ENCODE peak calls at places on chromosome 12, in five cellular contexts. S is PC-3, I is dorsolateral prefrontal cortex, K is brain microvascular endothelial cell, O is osteoblast. D is an unnamed sample.

GRCh38 chr12:30999723-31000122 is 73.2 kb downstream of the TSPAN11 start:
- DNase-seq in S (no peak), I (no peak), K (no peak), O (peak; percentile 55), D (no peak)

GRCh38 chr12:2689879-2690278 is 104.9 kb upstream of the FKBP4 start:
- DNase-seq in S (no peak), I (no peak), K (no peak), O (peak; percentile 63), D (no peak)

GRCh38 chr12:97093187-97093683 is 186.2 kb downstream of the NEDD1 start:
- DNase-seq in S (no peak), I (no peak), K (no peak), O (no peak), D (no peak)

GRCh38 chr12:131910302-131911110 is 16.1 kb downstream of the ULK1 start:
- DNase-seq in S (peak; percentile 53), I (no peak), K (no peak), O (peak; percentile 93), D (no peak)

GRCh38 chr12:128008341-128008740 is 258.6 kb upstream of the TMEM132C start:
- DNase-seq in S (peak; percentile 86), I (no peak), K (peak; percentile 76), O (peak; percentile 41), D (no peak)

GRCh38 chr12:132614029-132614428 is 3.6 kb upstream of the LRCOL1 start:
- DNase-seq in S (no peak), I (no peak), K (no peak), O (no peak), D (no peak)

GRCh38 chr12:46944104-46944503 is 118.3 kb upstream of the SLC38A4 start:
- DNase-seq in S (peak; percentile 64), I (no peak), K (peak; percentile 63), O (peak; percentile 53), D (no peak)

GRCh38 chr12:1820191-1820599 is at the start of gene LRTM2:
- DNase-seq in S (no peak), I (peak; percentile 56), K (no peak), O (no peak), D (no peak)

GRCh38 chr12:5227722-5228274 is 184.1 kb downstream of the KCNA5 start:
- DNase-seq in S (no peak), I (no peak), K (no peak), O (no peak), D (no peak)

DNA sequence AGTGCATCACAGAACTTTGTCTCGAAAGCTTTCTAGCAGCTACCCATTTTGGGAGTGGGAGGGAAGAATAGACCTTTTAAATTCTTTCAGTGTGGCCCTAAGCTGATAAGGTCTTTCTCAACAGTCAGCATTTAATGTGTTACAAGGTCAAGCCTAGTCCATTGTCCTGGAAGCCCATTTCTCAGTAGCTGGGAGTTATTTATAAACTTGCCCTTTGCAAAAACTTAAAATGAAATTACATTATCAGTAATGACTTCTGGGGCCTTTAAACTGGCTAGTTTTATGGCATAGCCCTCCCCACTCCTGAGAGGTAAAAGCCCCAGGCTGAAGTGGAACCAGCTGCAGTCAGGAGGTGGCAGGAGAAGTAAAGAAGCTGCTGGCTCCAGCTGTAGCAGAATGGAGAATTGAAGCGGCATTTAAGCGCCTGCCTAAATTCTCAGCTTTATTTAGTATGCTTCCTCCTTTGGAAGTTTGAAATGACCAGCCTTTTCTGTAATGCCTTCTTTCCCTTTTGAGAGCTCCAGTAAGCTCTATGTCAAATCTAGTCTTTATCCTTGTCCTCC is 12.4 kb downstream of the COPZ1 start:
- DNase-seq in S (no peak), I (no peak), K (no peak), O (no peak), D (no peak)
- TF ChIP-seq CTCF in S (no peak), I (peak; percentile 41), K (peak; percentile 18), O (no peak), D (no peak)

DNA sequence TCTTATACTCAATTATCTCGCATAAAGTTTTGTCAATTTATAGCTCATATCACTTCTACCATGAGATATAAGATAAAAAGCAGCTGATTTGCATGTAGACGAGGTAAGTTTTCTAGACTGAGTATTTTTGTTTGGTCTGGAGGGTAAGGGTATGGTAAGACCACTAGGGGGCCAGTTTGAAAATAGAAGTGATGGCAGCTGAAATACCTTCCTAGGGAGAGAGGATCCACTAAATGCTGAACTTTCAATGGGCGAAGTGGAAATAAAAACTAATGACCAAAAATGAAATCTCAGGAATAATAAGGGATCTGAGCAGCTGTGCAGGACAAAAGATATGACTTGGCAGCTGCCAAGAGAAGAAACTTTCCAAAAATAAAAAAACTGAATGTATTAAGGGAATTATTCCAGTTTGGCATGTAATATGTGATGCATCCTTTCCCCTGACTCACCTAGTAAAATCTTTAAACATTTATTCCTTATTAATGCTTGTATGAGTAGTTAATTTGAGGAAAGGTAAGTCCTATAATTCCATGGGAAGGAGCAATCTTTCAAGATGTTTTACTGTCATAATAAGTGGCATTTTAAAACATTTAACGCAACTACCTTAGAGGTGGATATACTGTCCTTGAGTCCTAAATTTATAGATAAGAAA is 754.5 kb downstream of the C12orf50 start:
- DNase-seq in S (peak; percentile 50), I (no peak), K (peak; percentile 20), O (no peak), D (peak; percentile 5)
- TF ChIP-seq CTCF in S (peak; percentile 80), I (no peak), K (peak; percentile 77), O (peak; percentile 52), D (peak; percentile 73)

DNA sequence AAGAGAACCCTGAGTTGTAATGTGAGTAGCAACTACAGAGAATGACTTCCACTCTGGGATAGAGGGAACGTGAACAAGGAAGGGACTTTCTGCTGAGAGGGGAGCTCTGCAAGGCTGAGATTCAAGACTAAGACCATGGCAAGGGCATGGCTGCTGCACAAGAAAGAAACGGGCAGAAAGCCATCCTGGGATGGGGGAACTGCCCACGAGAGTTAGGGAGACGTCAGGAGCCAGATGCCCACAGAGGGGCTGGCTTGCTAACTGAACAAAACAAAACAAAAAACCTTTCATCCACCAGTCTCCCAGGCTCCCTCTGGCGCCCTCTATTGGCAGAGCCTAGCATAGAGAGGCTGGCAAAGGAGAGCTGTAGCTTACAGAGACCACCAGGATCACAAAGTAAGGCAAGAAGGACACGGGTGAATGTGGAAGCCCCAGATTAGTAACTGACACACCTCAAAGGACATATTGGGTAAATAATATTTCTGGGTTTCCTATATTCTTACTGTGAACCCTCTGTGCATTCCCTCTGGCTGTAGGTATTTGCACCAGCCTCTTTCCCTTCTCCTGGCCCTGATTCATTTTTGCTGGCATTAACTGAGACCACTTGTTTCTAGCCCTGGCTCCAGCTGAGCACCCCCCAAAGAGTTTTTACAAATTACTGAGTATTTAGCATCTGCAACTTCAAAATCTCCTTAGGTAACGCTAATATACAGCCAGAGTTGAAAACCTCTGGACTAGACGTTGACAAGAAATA is 338.3 kb downstream of the EMP1 start:
- DNase-seq in S (peak; percentile 75), I (peak; percentile 79), K (peak; percentile 48), O (peak; percentile 60), D (peak; percentile 95)
- TF ChIP-seq CTCF in S (peak; percentile 86), I (peak; percentile 92), K (peak; percentile 99), O (peak; percentile 99), D (peak; percentile 97)

DNA sequence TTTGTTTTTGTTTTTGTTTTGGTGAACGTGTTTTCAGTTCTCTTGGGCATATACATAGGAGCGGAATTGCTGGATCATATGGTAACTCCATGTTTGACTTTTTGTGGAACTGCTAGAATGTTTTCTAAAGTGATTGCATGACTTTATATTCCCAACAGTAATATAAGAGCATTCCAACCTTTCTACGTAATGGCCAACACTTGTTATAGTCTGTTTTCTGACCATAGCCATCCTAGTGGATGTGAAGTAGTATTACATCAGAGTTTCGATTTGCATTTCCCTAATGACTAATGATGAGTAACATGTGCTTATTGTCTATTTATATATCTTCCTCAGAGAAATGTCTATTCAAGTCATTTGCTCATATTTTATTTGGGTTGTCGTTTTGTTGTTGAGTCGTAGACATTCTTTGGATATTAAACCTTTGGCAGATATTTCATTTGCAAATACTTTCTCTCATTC is 268.7 kb downstream of the AEBP2 start:
- DNase-seq in S (peak; percentile 49), I (no peak), K (peak; percentile 34), O (no peak), D (no peak)
- TF ChIP-seq CTCF in S (peak; percentile 29), I (no peak), K (peak; percentile 6), O (peak; percentile 8), D (no peak)